ENCODE peak calls at places on chromosomes 11 and 22, in four cellular contexts. Y, D, B and S are unnamed samples.
A peak's percentile ranks its signal among the peaks of the same experiment; 100 is the strongest.

GRCh38 chr11:70604630-70605520 is 206.5 kb downstream of the CTTN start:
- DNase-seq in Y (no peak), D (no peak), B (no peak), S (no peak)

GRCh38 chr11:120608760-120609211 is 97.2 kb downstream of the GRIK4 start:
- DNase-seq in Y (no peak), D (no peak), B (no peak), S (no peak)

GRCh38 chr22:23829845-23830372 is 8.9 kb downstream of the DERL3 start:
- DNase-seq in B (peak; percentile 89), Y (peak; percentile 56), D (peak; percentile 77), S (peak; percentile 87)

GRCh38 chr22:39528080-39528661 is 4.4 kb downstream of the RPS19BP1 start:
- DNase-seq in Y (no peak), D (no peak), B (no peak), S (no peak)

GRCh38 chr11:77506857-77507256 is 33.0 kb upstream of the PAK1 start:
- DNase-seq in B (no peak), Y (no peak), D (no peak), S (peak; percentile 12)

GRCh38 chr11:19173964-19174638 is 27.7 kb downstream of the CSRP3 start:
- DNase-seq in Y (no peak), D (no peak), B (no peak), S (no peak)

GRCh38 chr22:37487129-37487528 is 945 bp upstream of the MFNG start:
- DNase-seq in Y (no peak), D (no peak), B (no peak), S (no peak)

GRCh38 chr11:102026975-102027374 is 20.3 kb upstream of the CFAP300 start:
- DNase-seq in B (no peak), Y (no peak), D (no peak), S (no peak)

GRCh38 chr22:41844513-41844912 is 11.6 kb downstream of the SREBF2 start:
- DNase-seq in D (no peak), Y (no peak), B (no peak), S (no peak)

GRCh38 chr11:17845431-17845881 is 110.9 kb downstream of the KCNC1 start:
- DNase-seq in D (peak; percentile 56), Y (no peak), B (peak; percentile 55), S (peak; percentile 82)

GRCh38 chr11:62605467-62605866 is 3.8 kb upstream of the MTA2 start:
- DNase-seq in D (no peak), Y (no peak), B (no peak), S (no peak)

GRCh38 chr22:44214187-44214586 is 33.5 kb downstream of the PARVG start:
- DNase-seq in B (no peak), Y (peak; percentile 20), D (no peak), S (no peak)

GRCh38 chr11:134581121-134581626 is 169.1 kb upstream of the B3GAT1 start:
- DNase-seq in D (no peak), Y (no peak), B (no peak), S (no peak)

GRCh38 chr22:50090141-50090714 is 422 bp downstream of the MOV10L1 start:
- DNase-seq in D (no peak), Y (no peak), B (no peak), S (no peak)

GRCh38 chr22:40070701-40071100 is 75.9 kb downstream of the FAM83F start:
- DNase-seq in D (no peak), Y (no peak), B (peak; percentile 3), S (no peak)

GRCh38 chr11:126163074-126163700 is 48.3 kb downstream of the RPUSD4 start:
- DNase-seq in B (peak; percentile 54), D (peak; percentile 71), Y (no peak), S (peak; percentile 55)

GRCh38 chr22:25120761-25121212 is 78.9 kb upstream of the CRYBB3 start:
- DNase-seq in Y (no peak), D (no peak), B (no peak), S (no peak)

GRCh38 chr22:43151251-43152000 is at the start of gene TSPO:
- DNase-seq in Y (peak; percentile 62), B (peak; percentile 59), D (no peak), S (peak; percentile 37)

GRCh38 chr22:17117890-17118289 is 3.3 kb downstream of the TMEM121B start:
- DNase-seq in B (no peak), D (no peak), Y (no peak), S (no peak)

GRCh38 chr22:48804811-48805301 is 1022.8 kb downstream of the BRD1 start:
- DNase-seq in D (no peak), Y (no peak), B (no peak), S (no peak)

GRCh38 chr11:66190776-66191175 is 77.7 kb upstream of the RAB1B start:
- DNase-seq in B (no peak), D (no peak), Y (no peak), S (no peak)

GRCh38 chr22:36611241-36611976 is 82.4 kb upstream of the EIF3D start:
- DNase-seq in Y (no peak), B (no peak), D (no peak), S (no peak)

GRCh38 chr11:107583629-107584195 is 7.2 kb upstream of the ELMOD1 start:
- DNase-seq in D (no peak), Y (no peak), B (no peak), S (no peak)

GRCh38 chr11:60871378-60872061 is 4.2 kb downstream of the ZP1 start:
- DNase-seq in D (no peak), B (peak; percentile 74), Y (no peak), S (peak; percentile 68)

GRCh38 chr11:13765886-13766285 is 97.4 kb downstream of the FAR1 start:
- DNase-seq in B (no peak), D (no peak), Y (no peak), S (no peak)

GRCh38 chr11:77410076-77410827 is 63.6 kb downstream of the PAK1 start:
- DNase-seq in B (no peak), D (no peak), Y (no peak), S (no peak)

GRCh38 chr11:10041803-10042202 is 252.2 kb downstream of the SBF2 start:
- DNase-seq in Y (no peak), D (no peak), B (peak; percentile 17), S (no peak)
- H3K4me3 ChIP-seq in Y (no peak overlapping the region), D (no peak overlapping the region), B (no peak overlapping the region), S (no peak overlapping the region)

GRCh38 chr22:29308148-29308790 is 1.8 kb downstream of the GAS2L1 start:
- DNase-seq in Y (peak; percentile 44), D (no peak), B (no peak), S (no peak)
- H3K4me3 ChIP-seq in Y (no peak overlapping the region), D (peak overlapping the region; percentile 76), B (no peak overlapping the region), S (peak overlapping the region; percentile 62)

GRCh38 chr11:69048056-69048717 is 545 bp upstream of the TPCN2 start:
- DNase-seq in D (no peak), Y (no peak), B (peak; percentile 10), S (peak; percentile 9)
- H3K4me3 ChIP-seq in D (peak overlapping the region; percentile 81), Y (peak overlapping the region; percentile 95), B (peak overlapping the region; percentile 14), S (peak overlapping the region; percentile 76)

GRCh38 chr11:44320289-44320973 is 10.5 kb upstream of the ALX4 start:
- DNase-seq in D (no peak), Y (no peak), B (no peak), S (no peak)

GRCh38 chr11:44321059-44321458 is 11.1 kb upstream of the ALX4 start:
- DNase-seq in B (no peak), Y (no peak), D (no peak), S (no peak)

GRCh38 chr11:44319552-44320288 is 9.8 kb upstream of the ALX4 start:
- DNase-seq in D (no peak), B (no peak), Y (no peak), S (no peak)

GRCh38 chr11:44318369-44318768 is 8.4 kb upstream of the ALX4 start:
- DNase-seq in B (no peak), D (no peak), Y (no peak), S (no peak)

GRCh38 chr11:44319170-44319551 is 9.2 kb upstream of the ALX4 start:
- DNase-seq in D (no peak), Y (no peak), B (no peak), S (no peak)
- H3K4me3 ChIP-seq in D (no peak overlapping the region), Y (no peak overlapping the region), B (peak overlapping the region; percentile 18), S (no peak overlapping the region)

DNA sequence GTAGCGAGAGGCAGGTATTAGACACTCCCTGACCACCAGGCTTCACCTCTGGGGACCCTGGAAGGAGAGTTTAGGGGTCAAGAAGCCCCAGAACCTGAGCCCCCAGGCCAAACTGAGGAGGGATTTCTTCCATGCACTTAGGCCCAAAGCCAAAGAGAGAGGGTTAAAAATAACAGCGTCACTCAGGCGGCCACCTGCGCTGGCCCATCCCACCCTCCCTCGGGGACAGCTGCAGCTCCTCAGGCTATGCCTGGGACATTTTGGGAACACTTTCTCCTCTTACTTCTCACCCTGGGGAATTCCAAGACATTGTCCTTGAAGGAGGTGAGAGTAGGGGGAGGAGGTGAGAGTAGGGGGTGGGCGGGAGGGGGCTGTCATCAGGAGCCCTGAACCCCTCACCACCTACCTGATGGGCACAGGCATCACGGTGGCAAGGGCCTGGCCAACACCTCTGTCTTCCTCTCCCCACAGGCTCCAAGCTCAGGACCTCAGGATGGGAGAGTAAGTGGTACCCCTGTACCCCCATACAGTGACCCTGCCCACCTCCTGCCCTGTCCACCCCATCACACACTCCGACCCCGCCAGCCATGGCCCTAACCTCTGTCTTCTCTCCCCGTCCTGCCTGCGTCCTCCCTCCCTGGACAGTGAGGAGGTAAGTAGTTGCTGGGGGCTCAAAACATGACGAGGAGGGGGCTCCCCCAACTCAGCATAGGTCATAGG is 583 bp downstream of the TNNI2 start:
- DNase-seq in B (no peak), Y (no peak), D (no peak), S (no peak)
- H3K4me3 ChIP-seq in B (no peak overlapping the region), Y (no peak overlapping the region), D (no peak overlapping the region), S (no peak overlapping the region)